ENCODE peak calls at places on chromosomes 5 and 9, in seven cellular contexts. K is lung, J is endothelial cell, O is Calu3, U is cardiac muscle cell, G is EH, N is smooth muscle cell of the brain vasculature. Z is an unnamed sample.

GRCh38 chr9:34413229-34413852 is 36.6 kb upstream of the MYORG start:
- DNase-seq in K (no peak), J (peak; percentile 73), O (no peak), U (peak; percentile 67), G (peak; percentile 63), N (no peak), Z (no peak)

GRCh38 chr9:137456061-137456863 is 2.9 kb downstream of the NSMF start:
- DNase-seq in K (no peak), J (no peak), O (no peak), U (peak; percentile 27), G (peak; percentile 54), N (peak; percentile 72), Z (no peak)

GRCh38 chr5:132499440-132500243 is 9.1 kb upstream of the IRF1 start:
- DNase-seq in K (no peak), J (no peak), O (no peak), U (no peak), G (no peak), N (no peak), Z (no peak)

GRCh38 chr9:88174324-88174723 is 36.0 kb upstream of the SPATA31C2 start:
- DNase-seq in K (no peak), J (no peak), O (no peak), U (no peak), G (no peak), N (no peak), Z (no peak)

GRCh38 chr5:55231476-55232193 is 1.8 kb downstream of the CCNO start:
- DNase-seq in K (no peak), J (peak; percentile 40), O (peak; percentile 40), U (peak; percentile 14), G (peak; percentile 30), N (no peak), Z (no peak)

GRCh38 chr9:133334161-133334560 is 1.8 kb downstream of the SURF6 start:
- DNase-seq in K (no peak), J (no peak), O (no peak), U (no peak), G (no peak), N (no peak), Z (no peak)

GRCh38 chr5:2143088-2143487 is 260.4 kb upstream of the IRX4 start:
- DNase-seq in K (no peak), J (no peak), O (no peak), U (no peak), G (no peak), N (no peak), Z (no peak)

GRCh38 chr5:125081101-125081500 is 334.7 kb upstream of the ZNF608 start:
- DNase-seq in K (no peak), J (no peak), O (no peak), U (no peak), G (no peak), N (no peak), Z (no peak)

GRCh38 chr9:93189369-93190132 is 5.6 kb downstream of the WNK2 start:
- DNase-seq in K (no peak), J (no peak), O (no peak), U (no peak), G (no peak), N (no peak), Z (no peak)

GRCh38 chr9:112925058-112925641 is 34.5 kb upstream of the SLC46A2 start:
- DNase-seq in K (no peak), J (peak; percentile 43), O (peak; percentile 21), U (peak; percentile 52), G (peak; percentile 30), N (no peak), Z (peak; percentile 67)

GRCh38 chr9:112647596-112647995 is 70.3 kb downstream of the INIP start:
- DNase-seq in K (no peak), J (no peak), O (no peak), U (no peak), G (peak; percentile 27), N (no peak), Z (no peak)

GRCh38 chr9:119768266-119768665 is 399.0 kb upstream of the BRINP1 start:
- DNase-seq in K (no peak), J (no peak), O (no peak), U (no peak), G (no peak), N (no peak), Z (no peak)

GRCh38 chr5:134784946-134785620 is 26.5 kb downstream of the DDX46 start:
- DNase-seq in K (no peak), J (no peak), O (no peak), U (no peak), G (peak; percentile 43), N (no peak), Z (no peak)

GRCh38 chr9:68507098-68507795 is 33.4 kb downstream of the TMEM252 start:
- DNase-seq in K (no peak), J (no peak), O (no peak), U (peak; percentile 61), G (peak; percentile 30), N (no peak), Z (no peak)

GRCh38 chr5:93676707-93677106 is 64.7 kb downstream of the POU5F2 start:
- DNase-seq in K (no peak), J (no peak), O (no peak), U (peak; percentile 22), G (peak; percentile 13), N (no peak), Z (no peak)

GRCh38 chr5:68392608-68393007 is 177.1 kb downstream of the PIK3R1 start:
- DNase-seq in K (no peak), J (no peak), O (no peak), U (no peak), G (no peak), N (no peak), Z (no peak)

GRCh38 chr5:42620579-42621216 is 135.9 kb upstream of the CCDC152 start:
- DNase-seq in K (no peak), J (no peak), O (no peak), U (no peak), G (peak; percentile 4), N (no peak), Z (no peak)

GRCh38 chr9:76773051-76773450 is 8.8 kb downstream of the PCA3 start:
- DNase-seq in K (no peak), J (no peak), O (no peak), U (peak; percentile 13), G (peak; percentile 11), N (peak; percentile 1), Z (no peak)

GRCh38 chr9:127661342-127661741 is 45.4 kb upstream of the CFAP157 start:
- DNase-seq in K (no peak), J (no peak), O (no peak), U (no peak), G (no peak), N (no peak), Z (peak; percentile 92)

GRCh38 chr5:62343428-62343827 is 37.4 kb downstream of the KIF2A start:
- DNase-seq in K (no peak), J (no peak), O (no peak), U (peak; percentile 16), G (no peak), N (no peak), Z (no peak)

Z was measured in SK-N-DZ.